ENCODE peak calls at places on chromosomes 4 and X, in seven cellular contexts. H is lower lobe of right lung, B is lung, Q is HCT116, P is SK-N-SH, N is neural progenitor cell, E is neuronal stem cell. L is an unnamed sample. For H3K4me1 and H3K36me3, the result is how much of the 10 kb centered on the place peaks cover.

GRCh38 chr4:86606809-86607208 is 12.7 kb downstream of the PTPN13 start:
- DNase-seq in N (no peak), B (no peak), E (no peak), P (no peak), H (no peak), Q (no peak), L (no peak)

GRCh38 chr4:69994782-69995181 is 984 bp upstream of the STATH start:
- DNase-seq in P (no peak), Q (no peak), N (no peak), H (no peak), E (no peak), B (no peak), L (no peak)

GRCh38 chr4:4456351-4456750 is 69.4 kb downstream of the NSG1 start:
- DNase-seq in E (no peak), P (peak), B (no peak), Q (no peak), N (no peak), H (no peak), L (no peak)

GRCh38 chr4:157217708-157218107 is 2.8 kb upstream of the GRIA2 start:
- DNase-seq in H (no peak), P (peak), N (peak), B (no peak), E (no peak), Q (peak), L (no peak)

GRCh38 chr4:88503344-88503743 is 20.2 kb downstream of the PYURF start:
- DNase-seq in E (no peak), B (no peak), N (no peak), Q (no peak), P (no peak), H (no peak), L (no peak)

GRCh38 chrX:10722804-10723364 is 102.5 kb upstream of the MID1 start:
- DNase-seq in H (no peak), B (peak), Q (peak), P (peak), E (peak), N (peak), L (no peak)

GRCh38 chr4:86825511-86825910 is 23.7 kb downstream of the SLC10A6 start:
- DNase-seq in B (no peak), E (no peak), P (no peak), H (no peak), N (no peak), Q (no peak), L (no peak)

GRCh38 chr4:102761478-102761790 is 666 bp upstream of the MANBA start:
- DNase-seq in Q (no peak), N (no peak), H (no peak), E (peak), P (no peak), B (no peak), L (no peak)

GRCh38 chrX:17581650-17582049 is 155.6 kb upstream of the SCML1 start:
- DNase-seq in E (no peak), N (no peak), P (no peak), H (no peak), B (no peak), Q (no peak), L (no peak)

GRCh38 chr4:37073226-37073840 is 171.2 kb upstream of the NWD2 start:
- DNase-seq in P (peak), H (no peak), B (no peak), E (no peak), N (no peak), Q (no peak), L (no peak)

GRCh38 chrX:2689773-2690666 is 1.1 kb upstream of the CD99 start:
- DNase-seq in E (no peak), H (no peak), Q (no peak), P (peak), B (no peak), N (peak), L (no peak)

GRCh38 chrX:45596190-45596808 is 395.6 kb upstream of the DIPK2B start:
- DNase-seq in B (no peak), N (no peak), H (no peak), P (no peak), E (no peak), Q (no peak), L (no peak)

DNA sequence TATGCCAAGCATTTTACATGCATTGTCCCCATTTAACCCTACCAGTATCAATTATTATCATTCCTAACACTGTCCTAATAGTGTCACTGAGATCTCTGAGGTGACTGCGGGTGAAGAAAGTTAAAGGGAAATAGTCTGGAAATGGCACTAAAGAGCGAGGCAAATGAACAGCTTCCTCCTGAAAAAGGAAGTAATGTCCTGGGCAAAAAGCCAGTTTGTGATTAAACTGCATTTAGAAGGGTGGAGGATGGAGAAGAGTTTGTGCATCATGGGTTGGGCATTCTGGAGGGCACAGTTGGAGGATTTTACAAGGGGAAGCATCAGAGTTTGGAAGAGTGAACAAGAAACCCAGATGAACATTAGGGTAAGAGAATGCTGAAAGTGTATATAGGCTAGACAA is 60.5 kb upstream of the SLC25A4 start:
- DNase-seq in N (no peak), B (no peak), E (no peak), Q (no peak), H (no peak), P (no peak), L (no peak)
- H3K4me1 ChIP-seq in N (under half), B (under half), E (under half), Q (under half), H (under half), P (under half), L (under half)

GRCh38 chrX:24774650-24775049 is 80.9 kb downstream of the POLA1 start:
- DNase-seq in E (no peak), N (no peak), P (no peak), Q (no peak), B (no peak), H (no peak), L (no peak)
- H3K36me3 ChIP-seq in E (under half), N (under half), P (under half), Q (under half), B (under half), H (under half), L (under half)

DNA sequence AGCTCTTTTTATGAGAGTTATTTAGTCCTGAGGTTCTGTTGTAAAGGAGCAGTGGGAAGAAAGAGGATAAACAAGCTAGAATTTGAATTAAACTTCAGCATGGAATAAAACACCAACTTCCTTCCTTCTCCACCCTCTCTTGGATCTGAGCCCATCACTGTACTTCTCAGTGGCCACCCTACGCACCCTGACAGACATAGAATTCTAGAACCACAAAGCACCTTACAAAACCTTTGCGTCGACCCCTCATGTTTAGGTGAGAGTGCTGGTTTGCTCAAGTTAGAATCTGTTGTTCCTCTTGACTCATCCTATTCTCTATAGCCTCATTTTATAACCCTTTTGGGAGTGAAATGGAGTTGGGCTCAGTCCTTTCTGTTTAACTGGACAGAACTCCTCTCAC is 84.6 kb upstream of the RPL34 start:
- DNase-seq in H (no peak), N (no peak), Q (no peak), E (no peak), B (no peak), P (no peak), L (no peak)
- H3K4me1 ChIP-seq in H (under half), N (under half), Q (under half), E (under half), B (under half), P (under half), L (under half)

GRCh38 chr4:67460574-67460973 is 84.7 kb downstream of the CENPC start:
- DNase-seq in P (no peak), N (no peak), Q (no peak), H (no peak), B (no peak), E (no peak), L (no peak)

GRCh38 chr4:67456577-67457196 is 88.6 kb downstream of the CENPC start:
- DNase-seq in E (no peak), N (no peak), P (no peak), Q (no peak), H (no peak), B (no peak), L (no peak)

DNA sequence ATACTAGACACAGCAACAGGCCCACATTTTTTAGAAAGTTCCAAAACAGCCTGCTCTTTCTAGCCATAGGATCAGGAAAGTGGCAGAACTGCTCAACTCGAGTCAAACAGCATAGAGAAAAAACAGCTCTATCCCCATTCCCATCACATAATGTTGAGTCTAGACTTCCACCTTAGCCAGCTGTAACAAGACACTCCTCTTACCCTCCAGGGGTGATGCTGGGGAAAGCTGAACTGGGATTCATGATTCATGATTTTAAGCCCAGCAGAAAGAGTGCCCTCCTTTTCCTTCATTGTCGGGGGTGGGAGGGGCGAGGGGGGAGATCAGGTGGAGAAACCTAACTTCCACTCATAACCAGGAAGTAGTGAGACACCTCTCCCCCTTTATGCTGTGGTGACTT is 86.1 kb downstream of the CENPC start:
- DNase-seq in B (no peak), Q (no peak), N (no peak), P (no peak), E (no peak), H (no peak), L (no peak)
- H3K36me3 ChIP-seq in B (under half), Q (under half), N (under half), P (under half), E (under half), H (under half), L (under half)

GRCh38 chr4:54226399-54227260 is 2.5 kb upstream of the PDGFRA start:
- DNase-seq in P (no peak), N (peak), B (peak), E (peak), Q (no peak), H (peak), L (no peak)
- H3K4me1 ChIP-seq in P (under half), N (under half), B (under half), E (under half), Q (under half), H (half or more), L (under half)

GRCh38 chr4:2823301-2823670 is 20.4 kb upstream of the ADD1 start:
- DNase-seq in E (no peak), H (peak), B (no peak), N (no peak), Q (no peak), P (no peak), L (peak)

GRCh38 chr4:2823671-2824328 is 19.8 kb upstream of the ADD1 start:
- DNase-seq in B (no peak), E (no peak), N (no peak), P (no peak), Q (no peak), H (peak), L (peak)

GRCh38 chr4:2824329-2825183 is 19.1 kb upstream of the ADD1 start:
- DNase-seq in P (no peak), E (no peak), B (no peak), N (no peak), Q (no peak), H (peak), L (peak)

GRCh38 chr4:2820216-2820982 is 23.2 kb upstream of the ADD1 start:
- DNase-seq in E (no peak), P (no peak), B (no peak), H (peak), N (no peak), Q (no peak), L (no peak)

GRCh38 chr4:2822461-2823300 is 21.0 kb upstream of the ADD1 start:
- DNase-seq in Q (no peak), N (no peak), B (no peak), E (no peak), H (peak), P (no peak), L (peak)
- H3K36me3 ChIP-seq in Q (under half), N (under half), B (half or more), E (under half), H (half or more), P (under half), L (half or more)

DNA sequence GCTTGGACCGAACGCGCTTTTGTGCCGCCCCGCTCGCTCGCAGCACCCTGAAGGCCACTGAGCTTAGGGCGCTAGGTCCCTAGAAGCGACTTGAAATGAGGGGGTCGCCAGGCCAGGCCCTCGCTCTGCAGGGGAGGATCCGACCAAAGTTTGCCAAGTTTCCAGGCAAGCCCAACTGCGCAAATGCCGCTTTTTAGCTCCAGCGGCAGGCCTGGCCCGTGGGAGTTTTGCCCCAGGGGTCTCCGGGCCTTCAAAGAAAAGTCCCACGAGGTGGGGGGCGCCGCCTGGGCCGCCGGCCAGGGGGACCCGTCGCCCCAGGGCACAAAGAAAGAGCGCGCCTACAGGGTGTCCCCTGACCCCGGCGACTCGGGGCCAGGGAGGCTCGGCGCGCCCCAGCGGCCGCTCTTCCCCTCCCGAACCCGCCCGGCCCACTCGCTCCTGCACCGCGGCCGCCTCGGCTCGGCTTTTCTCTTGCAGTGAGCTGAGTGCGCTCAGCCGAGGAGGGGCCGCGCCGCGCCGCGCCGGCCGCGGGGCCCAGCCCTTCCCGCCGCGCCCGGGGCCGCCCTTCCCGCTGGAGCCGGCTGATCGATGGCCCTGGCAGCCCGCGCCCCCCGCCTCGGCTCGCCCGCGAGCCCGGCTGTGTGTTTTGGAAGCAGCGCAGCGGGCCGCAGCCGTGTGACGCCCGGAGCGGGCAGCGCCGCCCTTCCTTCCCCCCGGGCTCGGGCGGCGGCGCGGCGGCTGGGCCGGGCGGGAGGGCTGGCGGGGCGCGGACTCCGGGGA is 788 bp upstream of the KLF3 start:
- DNase-seq in N (peak), P (no peak), H (no peak), B (no peak), E (peak), Q (no peak), L (peak)
- H3K4me1 ChIP-seq in N (under half), P (under half), H (under half), B (under half), E (under half), Q (under half), L (under half)